ENCODE peak calls at places on chromosomes 7 and 10, in six cellular contexts. One of them, this sample, is unnamed.
A peak's percentile ranks its signal among the peaks of the same experiment; 100 is the strongest.

GRCh38 chr7:129315916-129316315 is 91.1 kb downstream of the AHCYL2 start:
- DNase-seq in H1: no peak
- DNase-seq in H9: no peak
- DNase-seq in neuronal stem cell: no peak
- DNase-seq in mesendoderm: no peak
- DNase-seq in mesenchymal stem cell: no peak
- DNase-seq in this sample: no peak

GRCh38 chr7:1236132-1236655 is 3.5 kb downstream of the UNCX start:
- DNase-seq in H1: no peak
- DNase-seq in H9: no peak
- DNase-seq in neuronal stem cell: no peak
- DNase-seq in mesendoderm: peak; percentile 27
- DNase-seq in mesenchymal stem cell: no peak
- DNase-seq in this sample: no peak

GRCh38 chr7:135714534-135715009 is 13.4 kb downstream of the SLC13A4 start:
- DNase-seq in H1: peak; percentile 57
- DNase-seq in H9: peak; percentile 70
- DNase-seq in neuronal stem cell: peak; percentile 20
- DNase-seq in mesendoderm: peak; percentile 91
- DNase-seq in mesenchymal stem cell: peak; percentile 74
- DNase-seq in this sample: peak; percentile 74

GRCh38 chr10:103854687-103855423 is 521 bp downstream of the SH3PXD2A start:
- DNase-seq in H1: no peak
- DNase-seq in H9: peak; percentile 48
- DNase-seq in neuronal stem cell: no peak
- DNase-seq in mesendoderm: peak; percentile 72
- DNase-seq in mesenchymal stem cell: peak; percentile 66
- DNase-seq in this sample: peak; percentile 24

GRCh38 chr7:44489955-44490350 is 505 bp downstream of the NUDCD3 start:
- DNase-seq in H1: no peak
- DNase-seq in H9: no peak
- DNase-seq in neuronal stem cell: no peak
- DNase-seq in mesendoderm: no peak
- DNase-seq in mesenchymal stem cell: no peak
- DNase-seq in this sample: peak; percentile 25

GRCh38 chr10:2173328-2173727 is 436.0 kb upstream of the ADARB2 start:
- DNase-seq in H1: no peak
- DNase-seq in H9: no peak
- DNase-seq in neuronal stem cell: no peak
- DNase-seq in mesendoderm: no peak
- DNase-seq in mesenchymal stem cell: no peak
- DNase-seq in this sample: no peak

GRCh38 chr7:140049339-140050024 is 13.3 kb downstream of the PARP12 start:
- DNase-seq in H1: no peak
- DNase-seq in H9: no peak
- DNase-seq in neuronal stem cell: no peak
- DNase-seq in mesendoderm: no peak
- DNase-seq in mesenchymal stem cell: no peak
- DNase-seq in this sample: no peak

GRCh38 chr7:102239206-102239820 is 47.4 kb upstream of the SH2B2 start:
- DNase-seq in H1: no peak
- DNase-seq in H9: no peak
- DNase-seq in neuronal stem cell: no peak
- DNase-seq in mesendoderm: no peak
- DNase-seq in mesenchymal stem cell: no peak
- DNase-seq in this sample: no peak

GRCh38 chr10:128553755-128554154 is 427.5 kb upstream of the MKI67 start:
- DNase-seq in H1: no peak
- DNase-seq in H9: no peak
- DNase-seq in neuronal stem cell: no peak
- DNase-seq in mesendoderm: no peak
- DNase-seq in mesenchymal stem cell: no peak
- DNase-seq in this sample: no peak

GRCh38 chr10:121106607-121107006 is 255.4 kb downstream of the WDR11 start:
- DNase-seq in H1: no peak
- DNase-seq in H9: no peak
- DNase-seq in neuronal stem cell: no peak
- DNase-seq in mesendoderm: no peak
- DNase-seq in mesenchymal stem cell: no peak
- DNase-seq in this sample: no peak

GRCh38 chr10:117374506-117375359 is 507 bp downstream of the PDZD8 start:
- DNase-seq in H1: no peak
- DNase-seq in H9: peak; percentile 43
- DNase-seq in neuronal stem cell: no peak
- DNase-seq in mesendoderm: peak; percentile 59
- DNase-seq in mesenchymal stem cell: peak; percentile 70
- DNase-seq in this sample: peak; percentile 46

GRCh38 chr10:124611738-124612137 is 132.4 kb downstream of the FAM53B start:
- DNase-seq in H1: no peak
- DNase-seq in H9: no peak
- DNase-seq in neuronal stem cell: no peak
- DNase-seq in mesendoderm: no peak
- DNase-seq in mesenchymal stem cell: no peak
- DNase-seq in this sample: no peak

GRCh38 chr7:83947260-83947659 is 247.3 kb downstream of the SEMA3A start:
- DNase-seq in H1: peak; percentile 31
- DNase-seq in H9: peak; percentile 71
- DNase-seq in neuronal stem cell: no peak
- DNase-seq in mesendoderm: peak; percentile 73
- DNase-seq in mesenchymal stem cell: no peak
- DNase-seq in this sample: no peak

GRCh38 chr10:121167534-121168243 is 316.5 kb downstream of the WDR11 start:
- DNase-seq in H1: no peak
- DNase-seq in H9: no peak
- DNase-seq in neuronal stem cell: no peak
- DNase-seq in mesendoderm: no peak
- DNase-seq in mesenchymal stem cell: no peak
- DNase-seq in this sample: no peak

GRCh38 chr7:25611196-25611595 is 382.9 kb upstream of the NPVF start:
- DNase-seq in H1: no peak
- DNase-seq in H9: no peak
- DNase-seq in neuronal stem cell: no peak
- DNase-seq in mesendoderm: no peak
- DNase-seq in mesenchymal stem cell: peak; percentile 39
- DNase-seq in this sample: no peak

GRCh38 chr7:43790006-43790405 is 31.5 kb downstream of the BLVRA start:
- DNase-seq in H1: no peak
- DNase-seq in H9: no peak
- DNase-seq in neuronal stem cell: no peak
- DNase-seq in mesendoderm: no peak
- DNase-seq in mesenchymal stem cell: no peak
- DNase-seq in this sample: no peak

GRCh38 chr10:10785627-10786333 is 231.9 kb upstream of the CELF2 start:
- DNase-seq in H1: no peak
- DNase-seq in H9: no peak
- DNase-seq in neuronal stem cell: no peak
- DNase-seq in mesendoderm: peak; percentile 82
- DNase-seq in mesenchymal stem cell: peak; percentile 60
- DNase-seq in this sample: peak; percentile 67

GRCh38 chr7:89623018-89623672 is 531.1 kb upstream of the STEAP1 start:
- DNase-seq in H1: no peak
- DNase-seq in H9: peak; percentile 36
- DNase-seq in neuronal stem cell: peak; percentile 14
- DNase-seq in mesendoderm: peak; percentile 68
- DNase-seq in mesenchymal stem cell: no peak
- DNase-seq in this sample: peak; percentile 3

GRCh38 chr7:148927141-148927540 is 43.0 kb upstream of the EZH2 start:
- DNase-seq in H1: no peak
- DNase-seq in H9: no peak
- DNase-seq in neuronal stem cell: no peak
- DNase-seq in mesendoderm: no peak
- DNase-seq in mesenchymal stem cell: no peak
- DNase-seq in this sample: no peak

GRCh38 chr10:15373199-15373598 is 2.1 kb upstream of the FAM171A1 start:
- DNase-seq in H1: no peak
- DNase-seq in H9: no peak
- DNase-seq in neuronal stem cell: no peak
- DNase-seq in mesendoderm: no peak
- DNase-seq in mesenchymal stem cell: no peak
- DNase-seq in this sample: no peak
- H2BK15ac ChIP-seq in H1: no peak overlapping the region
- H2BK15ac ChIP-seq in H9: no peak overlapping the region
- H2BK15ac ChIP-seq in neuronal stem cell: no peak overlapping the region
- H2BK15ac ChIP-seq in mesendoderm: no peak overlapping the region
- H2BK15ac ChIP-seq in mesenchymal stem cell: no peak overlapping the region
- H2BK15ac ChIP-seq in this sample: no peak overlapping the region

DNA sequence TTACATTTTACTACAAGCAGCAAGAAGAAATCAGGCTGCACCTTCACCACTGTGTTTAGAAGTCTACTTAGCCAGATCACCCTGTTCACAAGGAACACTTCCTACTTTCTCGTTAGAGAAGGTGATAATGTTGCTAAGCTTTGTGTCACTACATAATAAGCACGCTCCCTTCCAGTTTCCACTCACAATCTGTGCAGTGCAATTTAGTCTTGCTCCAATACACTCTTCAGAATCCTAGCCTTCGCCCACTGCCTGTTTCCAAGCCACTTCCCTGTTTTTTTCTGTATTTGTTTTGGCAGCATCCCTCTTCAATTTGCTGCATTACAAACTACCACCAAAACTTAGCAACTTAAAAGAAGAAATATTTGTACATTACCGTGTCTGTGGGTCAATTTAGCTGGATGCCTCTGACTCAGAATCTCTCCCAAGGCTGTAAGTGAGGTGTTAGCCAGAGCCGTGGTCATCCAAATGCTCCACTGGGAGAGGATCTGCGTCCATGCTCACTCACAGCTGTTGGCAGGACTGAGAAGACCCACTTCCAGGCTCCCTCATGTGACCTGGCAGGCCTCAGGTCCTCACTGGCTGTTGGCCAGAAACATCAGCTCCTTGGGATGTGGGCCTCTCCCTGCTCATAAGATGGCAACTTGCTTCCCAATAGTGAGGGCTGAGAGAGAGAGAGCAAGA is 110.4 kb downstream of the PON1 start:
- DNase-seq in H1: no peak
- DNase-seq in H9: no peak
- DNase-seq in neuronal stem cell: no peak
- DNase-seq in mesendoderm: no peak
- DNase-seq in mesenchymal stem cell: no peak
- DNase-seq in this sample: no peak
- H2BK15ac ChIP-seq in H1: no peak overlapping the region
- H2BK15ac ChIP-seq in H9: no peak overlapping the region
- H2BK15ac ChIP-seq in neuronal stem cell: no peak overlapping the region
- H2BK15ac ChIP-seq in mesendoderm: no peak overlapping the region
- H2BK15ac ChIP-seq in mesenchymal stem cell: no peak overlapping the region
- H2BK15ac ChIP-seq in this sample: no peak overlapping the region

DNA sequence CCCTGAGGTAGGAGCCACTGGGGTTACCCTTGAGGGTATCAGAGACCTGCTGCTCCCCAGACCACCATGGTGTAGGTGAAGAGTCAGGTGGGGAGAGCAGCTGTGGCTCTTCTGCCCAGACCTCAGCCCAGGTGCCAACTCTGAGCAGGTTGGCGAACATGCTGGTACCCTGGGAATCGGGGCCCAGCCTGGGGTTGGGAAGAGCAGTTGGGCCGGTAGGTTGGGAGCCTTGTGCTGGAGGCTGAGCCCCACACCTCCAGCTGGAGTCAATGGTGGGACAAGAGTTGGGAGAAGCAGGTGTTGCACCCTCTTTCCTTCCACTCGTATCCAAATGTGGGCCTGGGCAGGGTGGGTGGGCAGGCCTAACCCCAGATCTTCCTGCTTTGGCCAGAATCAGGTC is 114.5 kb downstream of the CDH23 start:
- DNase-seq in H1: no peak
- DNase-seq in H9: no peak
- DNase-seq in neuronal stem cell: no peak
- DNase-seq in mesendoderm: no peak
- DNase-seq in mesenchymal stem cell: no peak
- DNase-seq in this sample: no peak
- H2BK15ac ChIP-seq in H1: no peak overlapping the region
- H2BK15ac ChIP-seq in H9: no peak overlapping the region
- H2BK15ac ChIP-seq in neuronal stem cell: peak overlapping the region; percentile 78
- H2BK15ac ChIP-seq in mesendoderm: no peak overlapping the region
- H2BK15ac ChIP-seq in mesenchymal stem cell: no peak overlapping the region
- H2BK15ac ChIP-seq in this sample: no peak overlapping the region

DNA sequence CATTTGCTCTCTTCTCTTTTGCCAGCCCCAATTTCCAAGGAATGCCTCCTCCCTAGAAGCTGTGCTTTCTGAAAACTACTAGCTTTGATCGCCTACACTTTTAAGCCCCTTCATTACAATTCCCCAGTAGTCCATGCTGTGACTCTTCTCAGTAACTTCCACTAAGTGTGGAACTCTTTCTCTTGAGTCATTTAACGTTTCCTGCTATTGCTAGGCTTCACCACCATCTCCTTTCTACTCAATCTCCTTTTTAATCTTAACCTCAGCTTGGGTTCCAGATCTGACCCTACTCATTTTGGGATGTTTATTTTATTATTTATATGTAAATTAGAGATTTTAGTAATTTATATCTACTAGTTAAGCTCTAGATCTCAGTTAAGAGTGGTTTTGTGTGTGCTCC is 14.4 kb upstream of the SEMA3D start:
- DNase-seq in H1: no peak
- DNase-seq in H9: no peak
- DNase-seq in neuronal stem cell: no peak
- DNase-seq in mesendoderm: no peak
- DNase-seq in mesenchymal stem cell: no peak
- DNase-seq in this sample: no peak
- H2BK15ac ChIP-seq in H1: no peak overlapping the region
- H2BK15ac ChIP-seq in H9: no peak overlapping the region
- H2BK15ac ChIP-seq in neuronal stem cell: no peak overlapping the region
- H2BK15ac ChIP-seq in mesendoderm: no peak overlapping the region
- H2BK15ac ChIP-seq in mesenchymal stem cell: no peak overlapping the region
- H2BK15ac ChIP-seq in this sample: no peak overlapping the region

GRCh38 chr10:64880546-64880945 is 1359.3 kb downstream of the REEP3 start:
- DNase-seq in H1: no peak
- DNase-seq in H9: no peak
- DNase-seq in neuronal stem cell: no peak
- DNase-seq in mesendoderm: no peak
- DNase-seq in mesenchymal stem cell: no peak
- DNase-seq in this sample: no peak
- H2BK15ac ChIP-seq in H1: no peak overlapping the region
- H2BK15ac ChIP-seq in H9: no peak overlapping the region
- H2BK15ac ChIP-seq in neuronal stem cell: no peak overlapping the region
- H2BK15ac ChIP-seq in mesendoderm: no peak overlapping the region
- H2BK15ac ChIP-seq in mesenchymal stem cell: no peak overlapping the region
- H2BK15ac ChIP-seq in this sample: no peak overlapping the region

DNA sequence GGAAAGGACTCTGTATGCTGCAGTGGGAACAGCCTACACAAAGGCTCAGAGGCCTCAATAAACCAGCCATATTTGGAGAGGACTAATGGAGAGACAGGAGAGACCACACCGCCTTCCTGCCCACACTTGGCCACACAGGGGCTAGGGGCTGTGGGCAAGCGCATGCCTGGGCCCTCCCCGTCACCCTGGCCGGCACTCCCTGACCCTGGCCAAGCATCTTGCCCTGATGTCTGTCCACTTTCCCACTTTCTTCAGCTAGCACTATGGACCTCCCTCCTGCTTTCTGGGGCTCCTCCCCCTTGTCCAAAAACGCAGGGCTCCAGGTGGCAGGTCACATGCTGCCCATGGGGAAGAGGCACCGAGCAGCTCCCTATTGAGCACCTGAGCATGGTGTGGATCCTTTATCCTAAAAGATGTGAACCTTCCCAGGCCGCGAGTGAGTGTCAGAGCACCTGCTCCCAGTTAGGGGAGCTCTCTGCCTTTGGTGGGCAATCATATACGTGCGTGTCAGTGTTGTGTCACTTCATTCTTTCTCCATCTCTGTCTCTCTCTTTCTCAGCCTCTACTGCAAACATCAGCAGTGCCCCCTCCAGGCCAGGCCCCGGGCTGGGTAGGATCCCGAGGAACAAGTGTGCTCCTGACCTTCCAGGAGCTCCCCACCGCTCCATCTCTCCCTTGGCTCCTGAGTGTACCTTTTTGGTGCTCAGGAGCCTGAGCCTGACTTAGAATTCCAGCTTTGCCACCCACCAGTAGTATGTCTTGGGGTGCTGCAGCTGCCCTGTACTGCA is 74.0 kb downstream of the ZMIZ1 start:
- DNase-seq in H1: no peak
- DNase-seq in H9: no peak
- DNase-seq in neuronal stem cell: no peak
- DNase-seq in mesendoderm: no peak
- DNase-seq in mesenchymal stem cell: no peak
- DNase-seq in this sample: no peak
- H2BK15ac ChIP-seq in H1: no peak overlapping the region
- H2BK15ac ChIP-seq in H9: no peak overlapping the region
- H2BK15ac ChIP-seq in neuronal stem cell: no peak overlapping the region
- H2BK15ac ChIP-seq in mesendoderm: no peak overlapping the region
- H2BK15ac ChIP-seq in mesenchymal stem cell: no peak overlapping the region
- H2BK15ac ChIP-seq in this sample: peak overlapping the region; percentile 18